ENCODE peak calls at places on chromosome 11, in six cellular contexts. G is CD8-positive, alpha-beta T cell; L is fibroblast of lung; W is T-helper 17 cell; H is A549; Y is psoas muscle. T is an unnamed sample. For H3K9me3, the result is how much of the 10 kb centered on the place peaks cover.

GRCh38 chr11:81359476-81359875 is 1374.2 kb downstream of the FAM181B start:
- DNase-seq in G (no peak), W (no peak), L (no peak), H (no peak), Y (no peak), T (no peak)

GRCh38 chr11:86938900-86939880 is 16.0 kb downstream of the FZD4 start:
- DNase-seq in G (no peak), L (peak), W (no peak), Y (no peak), H (peak), T (no peak)

GRCh38 chr11:95147364-95147905 is 57.8 kb downstream of the ENDOD1 start:
- DNase-seq in W (no peak), Y (no peak), L (peak), G (no peak), H (peak), T (peak)

GRCh38 chr11:15815246-15816209 is 540.8 kb downstream of the SOX6 start:
- DNase-seq in H (no peak), G (no peak), W (no peak), L (peak), Y (no peak), T (no peak)

GRCh38 chr11:9626778-9627394 is 37.0 kb upstream of the SWAP70 start:
- DNase-seq in W (no peak), Y (no peak), H (no peak), G (no peak), L (no peak), T (no peak)

GRCh38 chr11:1310315-1310687 is 869 bp upstream of the TOLLIP start:
- DNase-seq in H (no peak), Y (no peak), G (no peak), W (no peak), L (no peak), T (no peak)

GRCh38 chr11:116422556-116422955 is 350.2 kb downstream of the BUD13 start:
- DNase-seq in L (no peak), H (no peak), G (no peak), Y (no peak), W (no peak), T (no peak)

GRCh38 chr11:22491826-22492225 is 133.8 kb downstream of the FANCF start:
- DNase-seq in L (no peak), H (no peak), G (no peak), W (no peak), Y (no peak), T (no peak)

GRCh38 chr11:1234771-1235614 is 12.1 kb downstream of the MUC5B start:
- DNase-seq in Y (peak), L (no peak), H (no peak), W (no peak), G (peak), T (no peak)

GRCh38 chr11:2807801-2808241 is 77.8 kb downstream of the CDKN1C start:
- DNase-seq in G (no peak), Y (peak), H (no peak), W (peak), L (no peak), T (no peak)

GRCh38 chr11:127643659-127644058 is 643.1 kb upstream of the KIRREL3 start:
- DNase-seq in H (no peak), Y (no peak), W (no peak), G (no peak), L (no peak), T (no peak)

GRCh38 chr11:17476317-17477083 is at the start of gene ABCC8:
- DNase-seq in H (no peak), Y (no peak), L (no peak), W (no peak), G (no peak), T (no peak)

GRCh38 chr11:84260862-84261261 is 974.7 kb upstream of the CCDC90B start:
- DNase-seq in L (no peak), H (no peak), Y (no peak), G (no peak), W (no peak), T (no peak)

GRCh38 chr11:10752061-10752460 is 1.0 kb downstream of the CTR9 start:
- DNase-seq in H (no peak), L (no peak), W (no peak), G (no peak), Y (no peak), T (no peak)

GRCh38 chr11:116948375-116948774 is 111.0 kb upstream of the APOA1 start:
- DNase-seq in L (no peak), W (no peak), H (no peak), G (no peak), Y (no peak), T (no peak)

GRCh38 chr11:118418770-118419169 is 17.4 kb downstream of the ATP5MG start:
- DNase-seq in G (no peak), W (no peak), Y (no peak), L (no peak), H (no peak), T (no peak)

GRCh38 chr11:107898270-107898669 is 30.0 kb upstream of the RAB39A start:
- DNase-seq in Y (no peak), G (no peak), H (peak), L (peak), W (no peak), T (peak)

GRCh38 chr11:32427935-32428664 is 7.2 kb downstream of the WT1 start:
- DNase-seq in G (no peak), W (no peak), Y (no peak), H (no peak), L (no peak), T (no peak)
- H3K9me3 ChIP-seq in G (under half), W (under half), Y (under half), H (under half), L (under half), T (under half)

GRCh38 chr11:100004541-100004940 is 682.5 kb upstream of the ARHGAP42 start:
- DNase-seq in Y (no peak), W (no peak), G (no peak), L (no peak), H (no peak), T (no peak)

GRCh38 chr11:100009728-100010127 is 677.4 kb upstream of the ARHGAP42 start:
- DNase-seq in L (no peak), Y (no peak), G (no peak), W (no peak), H (no peak), T (no peak)

GRCh38 chr11:100008440-100008839 is 678.6 kb upstream of the ARHGAP42 start:
- DNase-seq in L (no peak), W (no peak), Y (no peak), G (no peak), H (no peak), T (no peak)

GRCh38 chr11:100010393-100010792 is 676.7 kb upstream of the ARHGAP42 start:
- DNase-seq in G (no peak), Y (no peak), W (no peak), L (no peak), H (no peak), T (no peak)
- H3K9me3 ChIP-seq in G (under half), Y (under half), W (under half), L (under half), H (under half), T (under half)

GRCh38 chr11:35723493-35724284 is 61.1 kb downstream of the TRIM44 start:
- DNase-seq in H (no peak), W (no peak), Y (no peak), L (peak), G (no peak), T (no peak)
- H3K9me3 ChIP-seq in H (under half), W (under half), Y (under half), L (under half), G (under half), T (under half)

GRCh38 chr11:91742155-91742554 is 482.5 kb upstream of the FAT3 start:
- DNase-seq in L (no peak), W (no peak), G (no peak), Y (no peak), H (no peak), T (no peak)
- H3K9me3 ChIP-seq in L (under half), W (under half), G (under half), Y (under half), H (under half), T (under half)

GRCh38 chr11:70808686-70809375 is 410.5 kb downstream of the CTTN start:
- DNase-seq in W (no peak), H (no peak), Y (no peak), L (no peak), G (no peak), T (no peak)
- H3K9me3 ChIP-seq in W (under half), H (under half), Y (under half), L (under half), G (under half), T (half or more)

DNA sequence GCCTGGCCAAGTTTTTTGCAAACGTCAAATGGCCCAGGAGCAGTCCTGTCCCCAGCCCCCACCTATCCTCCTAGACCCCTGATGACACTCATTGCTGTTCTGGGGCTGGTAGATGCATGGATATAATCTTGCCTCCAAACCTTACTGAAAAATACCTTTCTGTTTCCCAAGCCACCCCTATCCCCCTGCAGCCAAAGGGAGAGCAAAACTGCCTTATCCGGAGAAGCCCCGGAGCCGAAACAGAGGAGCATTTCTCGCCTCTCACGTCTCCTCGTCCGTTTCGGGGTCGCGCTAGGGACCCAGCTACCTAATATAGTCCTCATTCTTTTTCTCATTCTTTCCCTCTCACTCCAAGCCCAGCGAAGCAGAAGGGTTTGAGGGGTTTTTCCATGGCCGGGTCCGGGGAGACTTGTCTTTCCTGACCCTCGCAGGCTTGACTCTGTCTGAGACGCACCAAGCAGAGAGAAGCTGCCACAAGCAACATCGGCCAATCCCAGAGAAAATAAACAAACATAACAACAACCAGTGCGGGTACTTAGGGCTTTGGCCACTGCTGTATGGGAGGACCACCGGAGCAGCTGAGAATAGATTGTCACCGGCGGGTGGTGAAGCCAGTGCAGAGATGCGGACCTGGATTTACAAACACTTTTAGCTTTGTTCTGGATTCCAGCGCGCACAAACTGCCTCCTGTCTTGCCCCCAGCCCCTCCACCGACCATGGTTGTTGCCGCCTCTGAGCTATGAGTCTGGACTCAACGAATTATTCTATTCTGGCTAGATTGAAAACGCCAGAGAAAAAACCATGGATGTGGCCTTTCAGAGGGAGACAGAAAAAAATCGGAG is 1.6 kb downstream of the BSX start:
- DNase-seq in W (no peak), Y (no peak), H (no peak), G (no peak), L (no peak), T (no peak)
- H3K9me3 ChIP-seq in W (under half), Y (under half), H (under half), G (under half), L (under half), T (under half)

GRCh38 chr11:110835103-110835502 is 122.9 kb upstream of the ARHGAP20 start:
- DNase-seq in Y (no peak), L (no peak), W (no peak), H (no peak), G (no peak), T (no peak)

GRCh38 chr11:110837535-110838127 is 125.4 kb upstream of the ARHGAP20 start:
- DNase-seq in Y (no peak), G (no peak), L (no peak), H (no peak), W (no peak), T (no peak)

GRCh38 chr11:110833033-110833484 is 120.8 kb upstream of the ARHGAP20 start:
- DNase-seq in H (no peak), Y (no peak), G (no peak), W (no peak), L (peak), T (peak)

GRCh38 chr11:110838808-110839207 is 126.6 kb upstream of the ARHGAP20 start:
- DNase-seq in G (no peak), W (no peak), Y (no peak), L (no peak), H (no peak), T (no peak)
- H3K9me3 ChIP-seq in G (under half), W (under half), Y (under half), L (under half), H (under half), T (under half)

GRCh38 chr11:43923327-43924111 is 18.9 kb upstream of the C11orf96 start:
- DNase-seq in G (no peak), W (no peak), L (peak), H (no peak), Y (peak), T (peak)

GRCh38 chr11:43925932-43926505 is 16.4 kb upstream of the C11orf96 start:
- DNase-seq in L (peak), G (no peak), H (no peak), W (no peak), Y (no peak), T (no peak)

GRCh38 chr11:43925063-43925931 is 17.1 kb upstream of the C11orf96 start:
- DNase-seq in L (no peak), G (no peak), Y (no peak), H (no peak), W (no peak), T (no peak)

GRCh38 chr11:43922974-43923326 is 19.5 kb upstream of the C11orf96 start:
- DNase-seq in W (no peak), L (no peak), G (no peak), H (no peak), Y (no peak), T (no peak)

GRCh38 chr11:43924112-43924855 is 18.2 kb upstream of the C11orf96 start:
- DNase-seq in W (no peak), G (no peak), H (no peak), Y (no peak), L (no peak), T (no peak)
- H3K9me3 ChIP-seq in W (under half), G (under half), H (under half), Y (under half), L (under half), T (under half)

T was measured in AG04450.